ENCODE peak calls at places on chromosomes 6 and 20, in five cellular contexts. C is NCI-H2171, N is NCI-H774, Y is kidney epithelial cell, R is hepatic stellate cell. B is an unnamed sample.

GRCh38 chr6:36917541-36918193 is 31.9 kb downstream of the C6orf89 start:
- DNase-seq in C (no peak), N (no peak), Y (no peak), R (no peak), B (no peak)

GRCh38 chr20:3727333-3728035 is 5.0 kb upstream of the HSPA12B start:
- DNase-seq in C (no peak), N (no peak), Y (no peak), R (no peak), B (no peak)

GRCh38 chr20:20546402-20546801 is 166.0 kb downstream of the RALGAPA2 start:
- DNase-seq in C (peak), N (no peak), Y (no peak), R (no peak), B (no peak)

GRCh38 chr6:43970913-43971775 is 156.1 kb downstream of the MRPL14 start:
- DNase-seq in C (no peak), N (no peak), Y (no peak), R (no peak), B (no peak)

GRCh38 chr6:149049230-149049629 is 268.3 kb upstream of the TAB2 start:
- DNase-seq in C (no peak), N (no peak), Y (no peak), R (no peak), B (no peak)

GRCh38 chr6:129567374-129567773 is 142.6 kb downstream of the ARHGAP18 start:
- DNase-seq in C (no peak), N (no peak), Y (no peak), R (no peak), B (no peak)

GRCh38 chr20:37020636-37021035 is 69.1 kb upstream of the SAMHD1 start:
- DNase-seq in C (no peak), N (no peak), Y (no peak), R (no peak), B (no peak)

GRCh38 chr6:166258854-166259276 is 49.3 kb downstream of the PRR18 start:
- DNase-seq in C (no peak), N (no peak), Y (no peak), R (no peak), B (no peak)

GRCh38 chr20:51451484-51451883 is 91.0 kb downstream of the NFATC2 start:
- DNase-seq in C (no peak), N (no peak), Y (no peak), R (no peak), B (no peak)

GRCh38 chr20:17655865-17656489 is 26.1 kb downstream of the RRBP1 start:
- DNase-seq in C (no peak), N (no peak), Y (no peak), R (peak), B (no peak)

GRCh38 chr6:169955796-169956493 is 204.5 kb downstream of the ERMARD start:
- DNase-seq in C (no peak), N (no peak), Y (no peak), R (no peak), B (no peak)

B was measured in T1000.